ENCODE peak calls at places on chromosomes 12 and 14, in five cellular contexts. One of them, this sample, is unnamed. For H3K4me1, the result is how much of the 10 kb centered on the place peaks cover.

GRCh38 chr14:53409289-53409688 is 256.2 kb upstream of the DDHD1 start:
- DNase-seq in uterus: no peak
- DNase-seq in heart left ventricle: no peak
- DNase-seq in BE2C: no peak
- DNase-seq in HepG2: no peak
- DNase-seq in this sample: no peak

GRCh38 chr14:76968621-76969063 is 59.9 kb downstream of the IRF2BPL start:
- DNase-seq in uterus: no peak
- DNase-seq in heart left ventricle: no peak
- DNase-seq in BE2C: no peak
- DNase-seq in HepG2: peak
- DNase-seq in this sample: no peak

GRCh38 chr14:103847954-103848719 is 762 bp upstream of the PPP1R13B start:
- DNase-seq in uterus: peak
- DNase-seq in heart left ventricle: peak
- DNase-seq in BE2C: peak
- DNase-seq in HepG2: peak
- DNase-seq in this sample: no peak

GRCh38 chr14:36716614-36717184 is 55.0 kb downstream of the PAX9 start:
- DNase-seq in uterus: no peak
- DNase-seq in heart left ventricle: no peak
- DNase-seq in BE2C: no peak
- DNase-seq in HepG2: peak
- DNase-seq in this sample: no peak

GRCh38 chr12:91127296-91127695 is 16.0 kb upstream of the LUM start:
- DNase-seq in uterus: no peak
- DNase-seq in heart left ventricle: no peak
- DNase-seq in BE2C: no peak
- DNase-seq in HepG2: no peak
- DNase-seq in this sample: no peak

GRCh38 chr12:96501139-96501741 is 11.9 kb downstream of the CFAP54 start:
- DNase-seq in uterus: no peak
- DNase-seq in heart left ventricle: peak
- DNase-seq in BE2C: no peak
- DNase-seq in HepG2: peak
- DNase-seq in this sample: peak

GRCh38 chr14:24130717-24131548 is 474 bp downstream of the FITM1 start:
- DNase-seq in uterus: no peak
- DNase-seq in heart left ventricle: peak
- DNase-seq in BE2C: no peak
- DNase-seq in HepG2: peak
- DNase-seq in this sample: no peak

GRCh38 chr12:120698677-120699076 is 11.6 kb upstream of the UNC119B start:
- DNase-seq in uterus: no peak
- DNase-seq in heart left ventricle: peak
- DNase-seq in BE2C: no peak
- DNase-seq in HepG2: no peak
- DNase-seq in this sample: no peak

GRCh38 chr12:54273981-54274380 is 5.9 kb downstream of the CBX5 start:
- DNase-seq in uterus: no peak
- DNase-seq in heart left ventricle: no peak
- DNase-seq in BE2C: no peak
- DNase-seq in HepG2: no peak
- DNase-seq in this sample: no peak

GRCh38 chr12:124603910-124604775 is 36.7 kb upstream of the NCOR2 start:
- DNase-seq in uterus: no peak
- DNase-seq in heart left ventricle: no peak
- DNase-seq in BE2C: peak
- DNase-seq in HepG2: no peak
- DNase-seq in this sample: peak

GRCh38 chr12:68617160-68617926 is 6.6 kb downstream of the RAP1B start:
- DNase-seq in uterus: no peak
- DNase-seq in heart left ventricle: no peak
- DNase-seq in BE2C: no peak
- DNase-seq in HepG2: no peak
- DNase-seq in this sample: no peak

GRCh38 chr14:61965030-61965745 is 203.0 kb downstream of the SNAPC1 start:
- DNase-seq in uterus: no peak
- DNase-seq in heart left ventricle: no peak
- DNase-seq in BE2C: no peak
- DNase-seq in HepG2: peak
- DNase-seq in this sample: no peak

GRCh38 chr14:64081174-64081746 is 212.9 kb downstream of the ESR2 start:
- DNase-seq in uterus: no peak
- DNase-seq in heart left ventricle: no peak
- DNase-seq in BE2C: no peak
- DNase-seq in HepG2: no peak
- DNase-seq in this sample: no peak

GRCh38 chr14:96445844-96446710 is 54.1 kb downstream of the AK7 start:
- DNase-seq in uterus: no peak
- DNase-seq in heart left ventricle: no peak
- DNase-seq in BE2C: no peak
- DNase-seq in HepG2: no peak
- DNase-seq in this sample: no peak

GRCh38 chr14:52738409-52738808 is 8.4 kb downstream of the STYX start:
- DNase-seq in uterus: no peak
- DNase-seq in heart left ventricle: no peak
- DNase-seq in BE2C: no peak
- DNase-seq in HepG2: no peak
- DNase-seq in this sample: no peak

GRCh38 chr14:92556863-92557543 is 43.4 kb downstream of the RIN3 start:
- DNase-seq in uterus: no peak
- DNase-seq in heart left ventricle: no peak
- DNase-seq in BE2C: no peak
- DNase-seq in HepG2: peak
- DNase-seq in this sample: no peak

GRCh38 chr12:115632323-115632722 is 645.2 kb downstream of the MED13L start:
- DNase-seq in uterus: no peak
- DNase-seq in heart left ventricle: no peak
- DNase-seq in BE2C: no peak
- DNase-seq in HepG2: no peak
- DNase-seq in this sample: no peak

GRCh38 chr12:128818065-128819022 is 5.4 kb downstream of the SLC15A4 start:
- DNase-seq in uterus: no peak
- DNase-seq in heart left ventricle: peak
- DNase-seq in BE2C: no peak
- DNase-seq in HepG2: no peak
- DNase-seq in this sample: no peak

GRCh38 chr14:53365516-53366130 is 212.5 kb upstream of the DDHD1 start:
- DNase-seq in uterus: no peak
- DNase-seq in heart left ventricle: no peak
- DNase-seq in BE2C: no peak
- DNase-seq in HepG2: no peak
- DNase-seq in this sample: no peak

GRCh38 chr14:64502476-64503183 is 1.0 kb downstream of the ZBTB25 start:
- DNase-seq in uterus: no peak
- DNase-seq in heart left ventricle: no peak
- DNase-seq in BE2C: no peak
- DNase-seq in HepG2: no peak
- DNase-seq in this sample: peak

GRCh38 chr12:131862084-131862441 is 32.4 kb upstream of the ULK1 start:
- DNase-seq in uterus: no peak
- DNase-seq in heart left ventricle: no peak
- DNase-seq in BE2C: no peak
- DNase-seq in HepG2: peak
- DNase-seq in this sample: no peak

GRCh38 chr14:35400707-35401421 is 3.7 kb downstream of the NFKBIA start:
- DNase-seq in uterus: no peak
- DNase-seq in heart left ventricle: no peak
- DNase-seq in BE2C: no peak
- DNase-seq in HepG2: peak
- DNase-seq in this sample: peak
- H3K4me3 ChIP-seq in uterus: peak
- H3K4me3 ChIP-seq in heart left ventricle: peak
- H3K4me3 ChIP-seq in BE2C: no peak
- H3K4me3 ChIP-seq in HepG2: no peak
- H3K4me3 ChIP-seq in this sample: peak

DNA sequence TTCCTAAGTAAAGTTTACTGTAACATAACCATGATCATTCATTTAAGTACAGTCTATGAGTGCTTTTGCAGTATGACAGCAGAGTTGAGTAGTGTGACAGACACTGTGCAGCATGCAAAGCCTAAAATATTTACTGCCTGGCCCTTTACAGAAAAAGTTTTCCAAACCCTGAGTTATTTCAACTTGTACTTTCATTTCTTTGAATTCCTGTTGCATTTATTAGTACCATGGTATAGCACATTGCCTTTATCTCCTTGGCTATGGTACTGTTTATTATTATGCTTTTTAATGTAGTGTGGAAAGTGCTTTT is 6.2 kb downstream of the ARHGAP5 start:
- DNase-seq in uterus: no peak
- DNase-seq in heart left ventricle: no peak
- DNase-seq in BE2C: no peak
- DNase-seq in HepG2: no peak
- DNase-seq in this sample: no peak
- H3K4me1 ChIP-seq in uterus: under half
- H3K4me1 ChIP-seq in heart left ventricle: half or more
- H3K4me1 ChIP-seq in BE2C: under half
- H3K4me1 ChIP-seq in HepG2: half or more
- H3K4me1 ChIP-seq in this sample: under half

DNA sequence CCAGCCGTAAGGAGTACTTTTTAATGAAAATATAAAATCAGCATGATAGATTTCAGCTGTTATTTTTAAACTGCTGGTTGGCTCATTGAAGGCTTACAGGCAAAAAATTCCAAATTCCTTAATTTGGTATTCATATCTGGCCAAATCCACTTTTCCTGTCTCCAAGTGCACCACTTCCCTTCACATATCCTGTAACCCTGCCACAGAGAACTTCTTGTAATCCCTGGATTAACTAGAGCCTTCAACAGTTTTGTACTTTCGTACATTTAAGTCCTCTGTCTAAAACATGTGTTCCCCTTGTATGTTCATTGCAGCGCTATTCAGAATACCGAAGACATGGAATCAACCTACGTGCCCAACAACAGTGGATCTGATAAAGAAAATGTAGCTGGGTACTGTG is 9.6 kb downstream of the PUS7L start:
- DNase-seq in uterus: no peak
- DNase-seq in heart left ventricle: no peak
- DNase-seq in BE2C: no peak
- DNase-seq in HepG2: no peak
- DNase-seq in this sample: no peak
- H3K4me3 ChIP-seq in uterus: no peak
- H3K4me3 ChIP-seq in heart left ventricle: no peak
- H3K4me3 ChIP-seq in BE2C: no peak
- H3K4me3 ChIP-seq in HepG2: no peak
- H3K4me3 ChIP-seq in this sample: no peak

GRCh38 chr12:11722071-11722470 is 72.6 kb downstream of the ETV6 start:
- DNase-seq in uterus: no peak
- DNase-seq in heart left ventricle: no peak
- DNase-seq in BE2C: no peak
- DNase-seq in HepG2: no peak
- DNase-seq in this sample: no peak
- H3K4me1 ChIP-seq in uterus: under half
- H3K4me1 ChIP-seq in heart left ventricle: under half
- H3K4me1 ChIP-seq in BE2C: under half
- H3K4me1 ChIP-seq in HepG2: under half
- H3K4me1 ChIP-seq in this sample: under half

GRCh38 chr14:91115986-91116385 is 2.1 kb downstream of the DGLUCY start:
- DNase-seq in uterus: no peak
- DNase-seq in heart left ventricle: no peak
- DNase-seq in BE2C: no peak
- DNase-seq in HepG2: no peak
- DNase-seq in this sample: no peak
- H3K4me3 ChIP-seq in uterus: no peak
- H3K4me3 ChIP-seq in heart left ventricle: peak
- H3K4me3 ChIP-seq in BE2C: no peak
- H3K4me3 ChIP-seq in HepG2: no peak
- H3K4me3 ChIP-seq in this sample: peak

GRCh38 chr14:91412939-91413338 is 4.7 kb downstream of the CCDC88C start:
- DNase-seq in uterus: no peak
- DNase-seq in heart left ventricle: no peak
- DNase-seq in BE2C: no peak
- DNase-seq in HepG2: no peak
- DNase-seq in this sample: no peak
- H3K4me1 ChIP-seq in uterus: under half
- H3K4me1 ChIP-seq in heart left ventricle: under half
- H3K4me1 ChIP-seq in BE2C: under half
- H3K4me1 ChIP-seq in HepG2: under half
- H3K4me1 ChIP-seq in this sample: under half

GRCh38 chr12:63977441-63977840 is 132.9 kb downstream of the SRGAP1 start:
- DNase-seq in uterus: no peak
- DNase-seq in heart left ventricle: no peak
- DNase-seq in BE2C: no peak
- DNase-seq in HepG2: no peak
- DNase-seq in this sample: no peak

GRCh38 chr12:63980211-63980610 is 135.7 kb downstream of the SRGAP1 start:
- DNase-seq in uterus: no peak
- DNase-seq in heart left ventricle: no peak
- DNase-seq in BE2C: no peak
- DNase-seq in HepG2: no peak
- DNase-seq in this sample: no peak

GRCh38 chr12:63982787-63983186 is 138.3 kb downstream of the SRGAP1 start:
- DNase-seq in uterus: no peak
- DNase-seq in heart left ventricle: no peak
- DNase-seq in BE2C: no peak
- DNase-seq in HepG2: no peak
- DNase-seq in this sample: no peak

GRCh38 chr12:63978519-63978918 is 134.0 kb downstream of the SRGAP1 start:
- DNase-seq in uterus: no peak
- DNase-seq in heart left ventricle: no peak
- DNase-seq in BE2C: no peak
- DNase-seq in HepG2: peak
- DNase-seq in this sample: no peak

DNA sequence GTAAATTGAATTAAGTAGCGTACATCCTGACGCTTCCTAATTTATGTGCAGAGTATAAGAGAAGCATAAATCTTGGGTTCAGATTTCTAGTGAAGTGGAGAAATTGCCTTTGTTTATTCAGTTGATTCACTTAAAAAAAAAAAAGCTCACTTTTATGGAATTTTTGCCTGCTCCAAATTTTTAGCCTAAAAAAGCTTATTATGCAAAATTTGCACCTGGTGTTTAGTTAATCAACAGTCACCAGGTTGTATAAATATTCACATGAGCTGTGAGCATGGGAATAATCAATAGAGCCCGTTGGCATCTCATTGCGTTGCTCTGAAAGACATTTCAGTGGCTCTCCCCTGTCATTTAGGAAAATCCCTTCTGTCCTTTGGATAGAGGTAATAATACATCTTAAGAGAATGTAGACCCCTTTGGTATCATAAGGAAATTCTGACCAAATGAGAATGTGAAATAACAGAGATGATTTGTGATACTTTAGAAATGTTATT is 132.4 kb downstream of the SRGAP1 start:
- DNase-seq in uterus: no peak
- DNase-seq in heart left ventricle: no peak
- DNase-seq in BE2C: no peak
- DNase-seq in HepG2: no peak
- DNase-seq in this sample: no peak
- H3K4me3 ChIP-seq in uterus: no peak
- H3K4me3 ChIP-seq in heart left ventricle: no peak
- H3K4me3 ChIP-seq in BE2C: no peak
- H3K4me3 ChIP-seq in HepG2: no peak
- H3K4me3 ChIP-seq in this sample: no peak

This sample was measured in small intestine.